ENCODE peak calls at places on chromosomes 2 and 18, in ten cellular contexts. I is nephron progenitor cell; A is A549; U is iris pigment epithelial cell; J is left cardiac atrium; C is NCI-H774; N is progenitor cell of endocrine pancreas; E is HTR-8/SVneo; B is GM23248; L is stimulated activated naive CD4-positive, alpha-beta T cell. Y is an unnamed sample.

GRCh38 chr2:104043864-104044263 is 810.1 kb upstream of the POU3F3 start:
- DNase-seq in I (no peak), A (peak; percentile 0), U (no peak), J (no peak), C (peak; percentile 76), N (no peak), E (no peak), B (no peak), L (no peak), Y (no peak)

GRCh38 chr2:71536311-71536710 is 83.0 kb downstream of the DYSF start:
- DNase-seq in I (no peak), A (no peak), U (no peak), J (no peak), C (no peak), N (no peak), E (no peak), B (peak; percentile 82), L (no peak), Y (no peak)

GRCh38 chr2:112674229-112674628 is 28.5 kb downstream of the SLC20A1 start:
- DNase-seq in I (no peak), A (no peak), U (peak; percentile 54), J (peak; percentile 92), C (no peak), N (no peak), E (no peak), B (no peak), L (no peak), Y (no peak)

GRCh38 chr2:211159972-211160371 is 603.6 kb downstream of the CPS1 start:
- DNase-seq in I (no peak), A (no peak), U (no peak), J (no peak), C (no peak), N (no peak), E (no peak), B (no peak), L (no peak), Y (no peak)

GRCh38 chr2:24819442-24820174 is 26.4 kb downstream of the CENPO start:
- DNase-seq in I (no peak), A (no peak), U (no peak), J (no peak), C (no peak), N (no peak), E (no peak), B (no peak), L (no peak), Y (no peak)

GRCh38 chr18:24530630-24531111 is 70.2 kb downstream of the HRH4 start:
- DNase-seq in I (peak; percentile 29), A (no peak), U (peak; percentile 14), J (no peak), C (peak; percentile 41), N (no peak), E (peak; percentile 19), B (peak; percentile 78), L (no peak), Y (no peak)

GRCh38 chr2:221405521-221405920 is 166.6 kb downstream of the EPHA4 start:
- DNase-seq in I (no peak), A (no peak), U (no peak), J (no peak), C (no peak), N (no peak), E (no peak), B (no peak), L (no peak), Y (no peak)

GRCh38 chr2:114661926-114662670 is 219.7 kb downstream of the DPP10 start:
- DNase-seq in I (peak; percentile 29), A (no peak), U (no peak), J (peak; percentile 38), C (peak; percentile 49), N (peak; percentile 14), E (no peak), B (peak; percentile 26), L (no peak), Y (no peak)

GRCh38 chr2:238853218-238853617 is 5.3 kb downstream of the TWIST2 start:
- DNase-seq in I (no peak), A (no peak), U (no peak), J (no peak), C (no peak), N (no peak), E (no peak), B (peak; percentile 34), L (no peak), Y (no peak)